ENCODE peak calls at places on chromosomes 4 and X, in five cellular contexts. W, A, F, S and Y are unnamed samples.

GRCh38 chrX:96770315-96770714 is 85.7 kb downstream of the DIAPH2 start:
- DNase-seq in W (no peak), A (peak; percentile 5), F (no peak), S (no peak), Y (no peak)

GRCh38 chrX:39480966-39481365 is 616.8 kb downstream of the BCOR start:
- DNase-seq in W (no peak), A (no peak), F (no peak), S (no peak), Y (no peak)

GRCh38 chrX:23394421-23394820 is 59.8 kb downstream of the PTCHD1 start:
- DNase-seq in W (no peak), A (no peak), F (no peak), S (no peak), Y (no peak)

GRCh38 chr4:126899382-126899801 is 733.4 kb upstream of the INTU start:
- DNase-seq in W (no peak), A (no peak), F (no peak), S (peak; percentile 61), Y (no peak)

GRCh38 chrX:21004835-21005234 is 369.4 kb upstream of the CNKSR2 start:
- DNase-seq in W (no peak), A (no peak), F (no peak), S (no peak), Y (no peak)

GRCh38 chrX:3134316-3134715 is 93.0 kb downstream of the ARSF start:
- DNase-seq in W (no peak), A (no peak), F (no peak), S (no peak), Y (no peak)

GRCh38 chr4:124636793-124637192 is 75.7 kb downstream of the ANKRD50 start:
- DNase-seq in W (no peak), A (peak; percentile 65), F (no peak), S (no peak), Y (no peak)

GRCh38 chrX:2552621-2553297 is 52.0 kb upstream of the DHRSX start:
- DNase-seq in W (no peak), A (no peak), F (no peak), S (no peak), Y (no peak)

GRCh38 chrX:826026-826425 is 195.4 kb downstream of the SHOX start:
- DNase-seq in W (no peak), A (no peak), F (no peak), S (no peak), Y (peak; percentile 13)

GRCh38 chr4:176841730-176842129 is 49.0 kb upstream of the VEGFC start:
- DNase-seq in W (no peak), A (no peak), F (no peak), S (no peak), Y (no peak)

GRCh38 chr4:148043990-148044645 is 312.2 kb downstream of the ARHGAP10 start:
- DNase-seq in W (no peak), A (no peak), F (no peak), S (peak; percentile 89), Y (no peak)

GRCh38 chrX:71224098-71224708 is 1.2 kb downstream of the GJB1 start:
- DNase-seq in W (no peak), A (no peak), F (no peak), S (no peak), Y (no peak)

GRCh38 chrX:6505960-6506359 is 29.0 kb downstream of the VCX3A start:
- DNase-seq in W (no peak), A (no peak), F (no peak), S (no peak), Y (no peak)

GRCh38 chr4:183284965-183285364 is 35.1 kb downstream of the CLDN22 start:
- DNase-seq in W (no peak), A (no peak), F (no peak), S (no peak), Y (no peak)

GRCh38 chrX:40936827-40937226 is 148.4 kb upstream of the USP9X start:
- DNase-seq in W (no peak), A (no peak), F (no peak), S (no peak), Y (no peak)

GRCh38 chrX:39848900-39849299 is 248.9 kb downstream of the BCOR start:
- DNase-seq in W (no peak), A (no peak), F (no peak), S (no peak), Y (no peak)

GRCh38 chr4:184282251-184282713 is 64.6 kb upstream of the ENPP6 start:
- DNase-seq in W (peak; percentile 82), A (peak; percentile 54), F (peak; percentile 44), S (no peak), Y (peak; percentile 49)

GRCh38 chr4:145351922-145352321 is 129.7 kb upstream of the SMAD1 start:
- DNase-seq in W (no peak), A (no peak), F (no peak), S (no peak), Y (no peak)

GRCh38 chrX:142860944-142861343 is 164.8 kb upstream of the SPANXN4 start:
- DNase-seq in W (no peak), A (no peak), F (no peak), S (no peak), Y (no peak)

GRCh38 chrX:48945517-48946348 is 11.7 kb downstream of the OTUD5 start:
- DNase-seq in W (peak; percentile 70), A (peak; percentile 82), F (peak; percentile 58), S (peak; percentile 43), Y (peak; percentile 61)

GRCh38 chr4:54392459-54392858 is 163.4 kb downstream of the PDGFRA start:
- DNase-seq in W (no peak), A (no peak), F (no peak), S (no peak), Y (no peak)

GRCh38 chr4:121375262-121375661 is 5.6 kb downstream of the QRFPR start:
- DNase-seq in W (no peak), A (no peak), F (no peak), S (no peak), Y (no peak)

GRCh38 chr4:183729430-183730328 is 70.6 kb downstream of the TRAPPC11 start:
- DNase-seq in W (no peak), A (no peak), F (no peak), S (no peak), Y (no peak)

GRCh38 chr4:114673306-114673705 is 74.7 kb downstream of the UGT8 start:
- DNase-seq in W (no peak), A (no peak), F (no peak), S (no peak), Y (no peak)